ENCODE peak calls at places on chromosome 21, in ten cellular contexts. One of them, this sample, is unnamed.
A peak's percentile ranks its signal among the peaks of the same experiment; 100 is the strongest.

GRCh38 chr21:39885119-39885848 is 18.0 kb downstream of the PCP4 start:
- DNase-seq in activated effector memory CD4-positive, alpha-beta T cell treated with Interleukin-2 at 50 U/mL for 16 hours: no peak
- DNase-seq in ovary: no peak
- DNase-seq in uterus: peak; percentile 58
- DNase-seq in cardiac muscle cell: no peak
- DNase-seq in ureter: no peak
- DNase-seq in stimulated activated CD4-positive, alpha-beta T cell treated with anti-CD3 and anti-CD28 coated beads, Interleukin-1b, Interleukin-23, amount 100 ng/mL, for 48 hours: no peak
- DNase-seq in nephron progenitor cell: peak; percentile 73
- DNase-seq in HFFc6: no peak
- DNase-seq in M059J: peak; percentile 9
- DNase-seq in this sample: peak; percentile 97

GRCh38 chr21:39004776-39005605 is 178.3 kb downstream of the PSMG1 start:
- DNase-seq in cardiac muscle cell: peak; percentile 89
- DNase-seq in activated effector memory CD4-positive, alpha-beta T cell treated with Interleukin-2 at 50 U/mL for 16 hours: no peak
- DNase-seq in ovary: peak; percentile 74
- DNase-seq in ureter: no peak
- DNase-seq in nephron progenitor cell: no peak
- DNase-seq in HFFc6: no peak
- DNase-seq in stimulated activated CD4-positive, alpha-beta T cell treated with anti-CD3 and anti-CD28 coated beads, Interleukin-1b, Interleukin-23, amount 100 ng/mL, for 48 hours: no peak
- DNase-seq in uterus: peak; percentile 64
- DNase-seq in M059J: peak; percentile 30
- DNase-seq in this sample: no peak

GRCh38 chr21:41156128-41156527 is 11.8 kb upstream of the BACE2 start:
- DNase-seq in HFFc6: no peak
- DNase-seq in M059J: no peak
- DNase-seq in uterus: no peak
- DNase-seq in cardiac muscle cell: no peak
- DNase-seq in activated effector memory CD4-positive, alpha-beta T cell treated with Interleukin-2 at 50 U/mL for 16 hours: no peak
- DNase-seq in stimulated activated CD4-positive, alpha-beta T cell treated with anti-CD3 and anti-CD28 coated beads, Interleukin-1b, Interleukin-23, amount 100 ng/mL, for 48 hours: no peak
- DNase-seq in ureter: no peak
- DNase-seq in nephron progenitor cell: no peak
- DNase-seq in ovary: no peak
- DNase-seq in this sample: no peak

GRCh38 chr21:29238052-29238966 is 60.4 kb upstream of the BACH1 start:
- DNase-seq in activated effector memory CD4-positive, alpha-beta T cell treated with Interleukin-2 at 50 U/mL for 16 hours: no peak
- DNase-seq in uterus: no peak
- DNase-seq in M059J: no peak
- DNase-seq in HFFc6: no peak
- DNase-seq in nephron progenitor cell: no peak
- DNase-seq in stimulated activated CD4-positive, alpha-beta T cell treated with anti-CD3 and anti-CD28 coated beads, Interleukin-1b, Interleukin-23, amount 100 ng/mL, for 48 hours: no peak
- DNase-seq in cardiac muscle cell: peak; percentile 61
- DNase-seq in ureter: no peak
- DNase-seq in ovary: no peak
- DNase-seq in this sample: no peak

GRCh38 chr21:14120091-14120734 is 90.5 kb downstream of the LIPI start:
- DNase-seq in M059J: peak; percentile 15
- DNase-seq in activated effector memory CD4-positive, alpha-beta T cell treated with Interleukin-2 at 50 U/mL for 16 hours: no peak
- DNase-seq in ureter: no peak
- DNase-seq in uterus: no peak
- DNase-seq in ovary: no peak
- DNase-seq in cardiac muscle cell: no peak
- DNase-seq in HFFc6: peak; percentile 4
- DNase-seq in nephron progenitor cell: peak; percentile 25
- DNase-seq in stimulated activated CD4-positive, alpha-beta T cell treated with anti-CD3 and anti-CD28 coated beads, Interleukin-1b, Interleukin-23, amount 100 ng/mL, for 48 hours: peak; percentile 36
- DNase-seq in this sample: peak; percentile 85

GRCh38 chr21:44955141-44955802 is 15.4 kb downstream of the SLX9 start:
- DNase-seq in uterus: no peak
- DNase-seq in ureter: no peak
- DNase-seq in HFFc6: no peak
- DNase-seq in activated effector memory CD4-positive, alpha-beta T cell treated with Interleukin-2 at 50 U/mL for 16 hours: no peak
- DNase-seq in ovary: no peak
- DNase-seq in nephron progenitor cell: no peak
- DNase-seq in M059J: no peak
- DNase-seq in stimulated activated CD4-positive, alpha-beta T cell treated with anti-CD3 and anti-CD28 coated beads, Interleukin-1b, Interleukin-23, amount 100 ng/mL, for 48 hours: no peak
- DNase-seq in cardiac muscle cell: peak; percentile 66
- DNase-seq in this sample: no peak

GRCh38 chr21:44931137-44931500 is 8.7 kb upstream of the SLX9 start:
- DNase-seq in HFFc6: no peak
- DNase-seq in stimulated activated CD4-positive, alpha-beta T cell treated with anti-CD3 and anti-CD28 coated beads, Interleukin-1b, Interleukin-23, amount 100 ng/mL, for 48 hours: no peak
- DNase-seq in ureter: no peak
- DNase-seq in M059J: no peak
- DNase-seq in activated effector memory CD4-positive, alpha-beta T cell treated with Interleukin-2 at 50 U/mL for 16 hours: no peak
- DNase-seq in uterus: no peak
- DNase-seq in nephron progenitor cell: no peak
- DNase-seq in ovary: no peak
- DNase-seq in cardiac muscle cell: peak; percentile 78
- DNase-seq in this sample: no peak

GRCh38 chr21:34956416-34957316 is 92.4 kb downstream of the RUNX1 start:
- DNase-seq in uterus: no peak
- DNase-seq in cardiac muscle cell: no peak
- DNase-seq in ureter: no peak
- DNase-seq in activated effector memory CD4-positive, alpha-beta T cell treated with Interleukin-2 at 50 U/mL for 16 hours: no peak
- DNase-seq in nephron progenitor cell: no peak
- DNase-seq in ovary: no peak
- DNase-seq in M059J: peak; percentile 43
- DNase-seq in HFFc6: no peak
- DNase-seq in stimulated activated CD4-positive, alpha-beta T cell treated with anti-CD3 and anti-CD28 coated beads, Interleukin-1b, Interleukin-23, amount 100 ng/mL, for 48 hours: no peak
- DNase-seq in this sample: no peak

GRCh38 chr21:31124005-31124404 is 85.7 kb upstream of the KRTAP19-8 start:
- DNase-seq in ovary: no peak
- DNase-seq in ureter: no peak
- DNase-seq in uterus: no peak
- DNase-seq in HFFc6: no peak
- DNase-seq in stimulated activated CD4-positive, alpha-beta T cell treated with anti-CD3 and anti-CD28 coated beads, Interleukin-1b, Interleukin-23, amount 100 ng/mL, for 48 hours: no peak
- DNase-seq in M059J: no peak
- DNase-seq in activated effector memory CD4-positive, alpha-beta T cell treated with Interleukin-2 at 50 U/mL for 16 hours: no peak
- DNase-seq in nephron progenitor cell: peak; percentile 31
- DNase-seq in cardiac muscle cell: no peak
- DNase-seq in this sample: no peak